ENCODE peak calls at places on chromosome 14, in five cellular contexts. U is CMK, P is mesenchymal stem cell, R is mucosa of gallbladder, G is smooth muscle cell of the brain vasculature. N is an unnamed sample.

GRCh38 chr14:58977366-58977765 is 211.1 kb upstream of the DAAM1 start:
- DNase-seq in U (no peak), P (peak), R (no peak), G (no peak), N (no peak)

GRCh38 chr14:93462479-93462878 is 31.7 kb downstream of the UNC79 start:
- DNase-seq in U (no peak), P (no peak), R (no peak), G (no peak), N (no peak)

GRCh38 chr14:24100197-24100981 is 6.3 kb downstream of the PCK2 start:
- DNase-seq in U (no peak), P (no peak), R (no peak), G (no peak), N (no peak)

GRCh38 chr14:104742586-104743455 is 10.1 kb upstream of the SIVA1 start:
- DNase-seq in U (no peak), P (no peak), R (no peak), G (no peak), N (no peak)

GRCh38 chr14:65792208-65792905 is 379.8 kb downstream of the FUT8 start:
- DNase-seq in U (no peak), P (no peak), R (no peak), G (no peak), N (no peak)

GRCh38 chr14:90484291-90484690 is 87.5 kb downstream of the CALM1 start:
- DNase-seq in U (no peak), P (no peak), R (no peak), G (no peak), N (no peak)

GRCh38 chr14:74491952-74492351 is 1.2 kb downstream of the NPC2 start:
- DNase-seq in U (no peak), P (peak), R (no peak), G (no peak), N (no peak)

GRCh38 chr14:101808020-101808641 is 46.6 kb downstream of the PPP2R5C start:
- DNase-seq in U (peak), P (no peak), R (no peak), G (no peak), N (no peak)

GRCh38 chr14:74326369-74327152 is 21.7 kb upstream of the VRTN start:
- DNase-seq in U (no peak), P (no peak), R (no peak), G (no peak), N (no peak)

GRCh38 chr14:24132061-24132685 is 1.7 kb downstream of the FITM1 start:
- DNase-seq in U (no peak), P (no peak), R (no peak), G (no peak), N (no peak)

GRCh38 chr14:79971330-79971729 is 240.0 kb downstream of the DIO2 start:
- DNase-seq in U (no peak), P (peak), R (no peak), G (no peak), N (no peak)

GRCh38 chr14:89207925-89208328 is 209.1 kb downstream of the FOXN3 start:
- DNase-seq in U (no peak), P (no peak), R (no peak), G (no peak), N (no peak)

GRCh38 chr14:95313707-95314106 is 6.0 kb downstream of the CLMN start:
- DNase-seq in U (no peak), P (peak), R (peak), G (no peak), N (no peak)

GRCh38 chr14:56598519-56598918 is 18.9 kb downstream of the TMEM260 start:
- DNase-seq in U (no peak), P (no peak), R (no peak), G (no peak), N (no peak)

GRCh38 chr14:75724414-75725204 is 63.6 kb downstream of the TTLL5 start:
- DNase-seq in U (no peak), P (no peak), R (no peak), G (no peak), N (no peak)

GRCh38 chr14:59354666-59355065 is 110.5 kb downstream of the GPR135 start:
- DNase-seq in U (no peak), P (peak), R (no peak), G (no peak), N (no peak)

GRCh38 chr14:80634106-80634758 is 307.3 kb downstream of the CEP128 start:
- DNase-seq in U (no peak), P (peak), R (no peak), G (no peak), N (no peak)

GRCh38 chr14:23294734-23295561 is 7.7 kb downstream of the PPP1R3E start:
- DNase-seq in U (no peak), P (peak), R (peak), G (no peak), N (no peak)

GRCh38 chr14:63421226-63421625 is 102.5 kb upstream of the GPHB5 start:
- DNase-seq in U (no peak), P (no peak), R (no peak), G (no peak), N (no peak)

GRCh38 chr14:24921903-24922302 is 128.0 kb downstream of the STXBP6 start:
- DNase-seq in U (no peak), P (peak), R (no peak), G (no peak), N (no peak)

GRCh38 chr14:99807413-99808132 is 14.4 kb downstream of the EML1 start:
- DNase-seq in U (no peak), P (no peak), R (no peak), G (no peak), N (no peak)

GRCh38 chr14:36655963-36656768 is 5.5 kb upstream of the PAX9 start:
- DNase-seq in U (no peak), P (peak), R (no peak), G (no peak), N (no peak)

GRCh38 chr14:55921516-55921915 is 196.7 kb upstream of the PELI2 start:
- DNase-seq in U (no peak), P (no peak), R (no peak), G (no peak), N (no peak)

GRCh38 chr14:68523994-68524725 is 268.7 kb downstream of the ZFP36L1 start:
- DNase-seq in U (no peak), P (no peak), R (peak), G (no peak), N (no peak)

GRCh38 chr14:67975429-67975828 is 155.8 kb downstream of the RAD51B start:
- DNase-seq in U (no peak), P (no peak), R (no peak), G (no peak), N (no peak)

GRCh38 chr14:61154606-61155005 is 126.5 kb downstream of the TMEM30B start:
- DNase-seq in U (no peak), P (no peak), R (no peak), G (no peak), N (no peak)

GRCh38 chr14:56025191-56025590 is 93.0 kb upstream of the PELI2 start:
- DNase-seq in U (no peak), P (no peak), R (no peak), G (no peak), N (no peak)

GRCh38 chr14:24429395-24430142 is at the start of the genes CBLN3 and KHNYN:
- DNase-seq in U (peak), P (peak), R (peak), G (peak), N (no peak)